ENCODE peak calls at places on chromosomes 16 and 17, in four cellular contexts. J is heart left ventricle, G is BE2C, S is esophagus squamous epithelium. O is an unnamed sample.

GRCh38 chr16:14125708-14126107 is 54.6 kb downstream of the MRTFB start:
- DNase-seq in J (no peak), G (no peak), S (no peak), O (no peak)

GRCh38 chr17:35089846-35090193 is 26.3 kb upstream of the RFFL start:
- DNase-seq in J (no peak), G (peak; percentile 22), S (no peak), O (peak; percentile 73)

GRCh38 chr16:9256196-9256595 is 164.8 kb downstream of the HAPSTR1 start:
- DNase-seq in J (no peak), G (peak; percentile 38), S (no peak), O (no peak)

GRCh38 chr17:73156887-73157870 is 7.6 kb upstream of the SSTR2 start:
- DNase-seq in J (no peak), G (peak; percentile 32), S (no peak), O (no peak)

GRCh38 chr17:70608193-70608592 is 438.9 kb downstream of the KCNJ2 start:
- DNase-seq in J (no peak), G (no peak), S (no peak), O (peak; percentile 29)

GRCh38 chr17:48593840-48594411 is 347 bp upstream of the HOXB5 start:
- DNase-seq in J (peak; percentile 76), G (peak; percentile 84), S (no peak), O (no peak)

GRCh38 chr17:26963163-26963503 is 330.8 kb upstream of the WSB1 start:
- DNase-seq in J (no peak), G (no peak), S (no peak), O (no peak)

GRCh38 chr16:88533381-88533831 is 36.8 kb upstream of the ZC3H18 start:
- DNase-seq in J (no peak), G (peak; percentile 7), S (no peak), O (no peak)

GRCh38 chr16:53945996-53946395 is 242.0 kb downstream of the FTO start:
- DNase-seq in J (no peak), G (peak; percentile 18), S (no peak), O (peak; percentile 15)

GRCh38 chr17:61345081-61345480 is 54.6 kb upstream of the TBX2 start:
- DNase-seq in J (no peak), G (no peak), S (no peak), O (no peak)

GRCh38 chr17:5370411-5370810 is 49.1 kb downstream of the NUP88 start:
- DNase-seq in J (no peak), G (no peak), S (no peak), O (no peak)

GRCh38 chr17:28701987-28702751 is 9.5 kb downstream of the PROCA1 start:
- DNase-seq in J (no peak), G (no peak), S (no peak), O (no peak)

GRCh38 chr17:49734666-49735490 is 27.1 kb upstream of the SLC35B1 start:
- DNase-seq in J (no peak), G (no peak), S (no peak), O (no peak)

GRCh38 chr17:56486732-56487131 is 106.8 kb upstream of the NOG start:
- DNase-seq in J (no peak), G (no peak), S (no peak), O (no peak)

GRCh38 chr17:3385869-3386816 is at the start of gene OR3A2:
- DNase-seq in J (no peak), G (no peak), S (no peak), O (no peak)

GRCh38 chr16:87006789-87007745 is 310.1 kb downstream of the C16orf95 start:
- DNase-seq in J (no peak), G (no peak), S (no peak), O (no peak)

GRCh38 chr16:68069511-68070248 is 15.5 kb upstream of the NFATC3 start:
- DNase-seq in J (peak; percentile 48), G (no peak), S (no peak), O (no peak)

GRCh38 chr16:87778476-87778829 is 12.7 kb upstream of the KLHDC4 start:
- DNase-seq in J (no peak), G (no peak), S (no peak), O (no peak)

GRCh38 chr16:89909777-89910716 is 8.6 kb upstream of the MC1R start:
- DNase-seq in J (peak; percentile 80), G (peak; percentile 92), S (no peak), O (peak; percentile 47)

DNA sequence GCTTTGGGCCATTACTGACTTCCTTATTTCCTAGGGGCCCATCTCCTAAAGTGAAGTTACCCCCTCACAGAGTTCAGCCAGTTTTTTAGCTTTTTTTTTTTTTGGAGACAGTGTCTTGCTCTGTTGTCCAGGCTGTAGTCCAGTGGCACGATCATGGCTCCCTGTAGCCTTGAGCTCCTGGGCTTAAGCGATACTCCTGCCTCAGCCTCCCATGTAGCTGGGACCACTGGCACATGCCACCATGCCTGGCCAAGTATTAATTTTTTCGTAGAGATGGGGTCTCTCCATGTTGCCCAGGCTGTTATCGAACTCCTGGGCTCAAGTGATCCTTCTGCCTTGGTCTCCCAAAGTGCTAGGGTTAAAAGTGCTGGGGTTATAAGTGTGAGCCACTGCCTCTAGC is 49.2 kb upstream of the IL34 start:
- DNase-seq in J (no peak), G (no peak), S (no peak), O (no peak)
- TF ChIP-seq CTCF in J (no peak), G (no peak), S (no peak), O (no peak)

GRCh38 chr17:79341529-79341780 is 266.8 kb downstream of the ENGASE start:
- DNase-seq in J (no peak), G (no peak), S (no peak), O (no peak)

GRCh38 chr17:79340286-79340685 is 265.7 kb downstream of the ENGASE start:
- DNase-seq in J (no peak), G (no peak), S (no peak), O (no peak)

GRCh38 chr17:79342376-79342775 is 267.8 kb downstream of the ENGASE start:
- DNase-seq in J (no peak), G (no peak), S (no peak), O (no peak)

GRCh38 chr17:79340771-79341528 is 266.3 kb downstream of the ENGASE start:
- DNase-seq in J (no peak), G (no peak), S (no peak), O (no peak)

GRCh38 chr17:79341816-79342215 is 267.2 kb downstream of the ENGASE start:
- DNase-seq in J (no peak), G (no peak), S (no peak), O (no peak)
- H3K27me3 ChIP-seq in J (peaks cover 21% of the 10 kb centered on the region), G (peaks cover 70% of the 10 kb centered on the region), S (peaks cover 34% of the 10 kb centered on the region), O (peaks cover 2% of the 10 kb centered on the region)

DNA sequence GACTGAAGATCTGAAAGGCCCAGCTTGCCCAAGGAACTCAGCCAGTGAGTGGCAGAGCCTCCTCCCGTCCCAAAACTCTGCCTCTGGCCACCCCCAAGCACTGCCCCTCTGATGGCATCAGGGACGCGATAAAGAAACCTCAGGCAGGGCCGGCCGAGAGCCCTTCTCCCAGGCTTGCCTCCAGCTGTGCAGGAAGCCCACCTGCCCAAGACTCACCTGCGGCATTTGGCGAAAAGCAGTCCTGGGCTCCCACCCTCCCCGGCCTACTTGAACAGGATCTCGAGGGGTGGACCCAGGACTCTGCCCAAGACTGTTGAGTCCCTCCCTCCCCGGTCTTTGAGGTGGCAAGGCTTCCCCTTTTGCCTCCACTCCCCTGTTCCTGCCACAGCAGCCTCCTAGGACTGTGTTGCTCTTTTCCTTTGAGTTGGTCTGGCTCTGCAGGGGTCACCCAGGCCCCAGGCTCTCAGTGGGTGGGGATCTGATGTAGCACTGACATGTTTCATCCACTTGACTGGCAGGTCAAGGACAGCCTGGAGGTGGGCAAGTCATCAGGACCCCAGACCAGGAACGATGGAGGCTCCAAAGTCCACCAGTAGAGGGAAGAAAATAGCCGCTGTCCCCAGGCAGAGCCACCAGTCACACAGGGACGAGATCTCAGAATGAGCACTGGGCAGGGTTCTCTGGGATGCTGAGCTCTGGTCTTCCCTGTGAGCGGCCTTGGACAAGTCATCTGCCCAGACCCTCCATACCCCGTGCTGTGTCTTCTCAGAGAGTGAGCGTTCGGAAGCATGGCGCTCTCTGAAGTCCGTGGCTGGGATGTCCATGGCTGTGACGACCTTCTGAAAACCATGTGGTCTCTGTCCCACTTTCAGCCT is 111.1 kb upstream of the TNRC6C start:
- DNase-seq in J (no peak), G (no peak), S (no peak), O (no peak)
- TF ChIP-seq CTCF in J (no peak), G (peak; percentile 13), S (no peak), O (no peak)

GRCh38 chr16:51151435-51151950 is 423 bp upstream of the SALL1 start:
- DNase-seq in J (no peak), G (peak; percentile 43), S (no peak), O (no peak)

GRCh38 chr16:51149721-51150158 is 1.3 kb downstream of the SALL1 start:
- DNase-seq in J (no peak), G (no peak), S (no peak), O (no peak)

GRCh38 chr16:51149251-51149661 is 1.8 kb downstream of the SALL1 start:
- DNase-seq in J (no peak), G (no peak), S (no peak), O (no peak)

GRCh38 chr16:51150894-51151320 is at the start of gene SALL1:
- DNase-seq in J (no peak), G (no peak), S (no peak), O (no peak)

GRCh38 chr16:51150159-51150893 is 744 bp downstream of the SALL1 start:
- DNase-seq in J (no peak), G (no peak), S (no peak), O (no peak)
- H3K27me3 ChIP-seq in J (peaks cover 91% of the 10 kb centered on the region), G (peaks cover 77% of the 10 kb centered on the region), S (peaks cover 100% of the 10 kb centered on the region), O (peaks cover 98% of the 10 kb centered on the region)

GRCh38 chr17:32672701-32673100 is 185.9 kb downstream of the CDK5R1 start:
- DNase-seq in J (no peak), G (no peak), S (no peak), O (no peak)

GRCh38 chr17:32673964-32674363 is 187.2 kb downstream of the CDK5R1 start:
- DNase-seq in J (no peak), G (no peak), S (no peak), O (no peak)

DNA sequence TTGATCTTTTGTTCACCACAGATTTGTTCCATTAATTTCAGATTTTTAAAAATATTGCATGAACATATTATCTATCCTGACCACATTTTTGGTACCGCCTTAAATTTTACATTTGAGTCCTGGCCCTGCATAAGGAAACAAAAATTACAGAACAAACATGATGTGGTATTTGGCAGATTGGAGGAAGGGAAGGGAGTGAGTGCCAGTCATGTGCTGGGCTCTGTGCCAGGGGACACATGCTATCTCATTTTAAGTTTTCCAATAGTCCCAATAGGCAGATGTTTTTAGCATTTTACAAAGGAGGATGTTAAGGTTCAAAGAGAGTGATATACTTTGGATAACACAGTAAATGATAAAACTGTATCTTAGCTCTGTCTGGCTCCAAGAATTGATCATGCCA is 185.1 kb downstream of the CDK5R1 start:
- DNase-seq in J (peak; percentile 55), G (no peak), S (no peak), O (no peak)
- TF ChIP-seq CTCF in J (no peak), G (no peak), S (no peak), O (no peak)